ENCODE peak calls at places on chromosomes 4 and X, in six cellular contexts. W is GM12878, R is GM12892, F is HepG2, U is K562, V is H1. D is an unnamed sample.

GRCh38 chr4:146342600-146343192 is 128.4 kb downstream of the REELD1 start:
- DNase-seq in V (no peak), W (no peak), R (no peak), F (no peak), U (peak; percentile 20), D (no peak)

GRCh38 chr4:37001688-37002436 is 242.7 kb upstream of the NWD2 start:
- DNase-seq in U (peak; percentile 49), W (no peak), F (no peak), V (no peak), R (no peak), D (no peak)

GRCh38 chrX:9465380-9466114 is 689 bp downstream of the TBL1X start:
- DNase-seq in U (peak; percentile 20), V (peak; percentile 59), W (no peak), R (peak; percentile 40), F (no peak), D (peak; percentile 18)

GRCh38 chr4:13289391-13289790 is 194.7 kb downstream of the RAB28 start:
- DNase-seq in V (no peak), U (no peak), F (no peak), W (no peak), R (no peak), D (no peak)

GRCh38 chrX:135382260-135382659 is 39.5 kb upstream of the SMIM10L2A start:
- DNase-seq in F (no peak), U (no peak), R (no peak), V (no peak), W (no peak), D (no peak)

GRCh38 chr4:76993787-76994641 is 44.5 kb downstream of the SEPTIN11 start:
- DNase-seq in U (no peak), V (no peak), W (peak; percentile 73), F (no peak), R (peak; percentile 29), D (peak; percentile 27)

GRCh38 chrX:51837451-51837850 is 56.0 kb upstream of the MAGED1 start:
- DNase-seq in R (no peak), W (no peak), V (no peak), F (no peak), U (no peak), D (no peak)

GRCh38 chr4:106502106-106502699 is 133.6 kb upstream of the GIMD1 start:
- DNase-seq in W (no peak), F (peak; percentile 58), U (peak; percentile 24), R (peak; percentile 11), V (peak; percentile 80), D (peak; percentile 25)

GRCh38 chrX:40318796-40319195 is 221.0 kb upstream of the BCOR start:
- DNase-seq in R (no peak), U (no peak), W (no peak), V (no peak), F (no peak), D (no peak)

GRCh38 chrX:56813318-56813837 is 84.3 kb downstream of the NBDY start:
- DNase-seq in U (no peak), V (no peak), F (no peak), W (no peak), R (no peak), D (no peak)

GRCh38 chrX:153777261-153778090 is 3.4 kb upstream of the SRPK3 start:
- DNase-seq in V (no peak), R (no peak), F (no peak), W (no peak), U (no peak), D (no peak)

GRCh38 chrX:13742397-13743176 is 8.0 kb downstream of the OFD1 start:
- DNase-seq in W (peak; percentile 91), U (no peak), R (no peak), V (no peak), F (peak; percentile 21), D (peak; percentile 8)

GRCh38 chr4:174764105-174764729 is 64.8 kb downstream of the GLRA3 start:
- DNase-seq in F (peak; percentile 29), R (no peak), W (no peak), V (no peak), U (peak; percentile 38), D (no peak)

GRCh38 chr4:17128268-17128667 is 229.8 kb upstream of the LDB2 start:
- DNase-seq in W (no peak), R (no peak), V (no peak), F (no peak), U (no peak), D (no peak)

DNA sequence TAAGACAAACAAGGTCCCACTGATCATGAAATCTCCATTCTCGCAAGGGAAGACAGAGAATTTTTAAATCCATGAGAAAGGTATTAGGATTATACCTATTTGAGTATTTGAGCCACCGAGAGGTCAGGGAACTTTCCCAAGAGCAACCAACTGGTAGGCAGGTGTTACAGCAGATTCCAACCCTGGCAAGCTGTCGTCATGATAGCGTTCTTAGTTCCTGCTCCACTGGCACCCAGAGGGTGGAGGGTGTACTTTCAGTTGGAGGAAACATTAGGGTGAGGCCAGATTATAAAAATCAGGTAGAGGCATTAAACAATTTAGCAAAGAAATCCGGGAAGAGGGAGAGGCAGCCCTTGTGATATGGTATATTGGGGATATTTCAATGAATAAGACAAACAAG is 23.3 kb downstream of the COQ2 start:
- DNase-seq in V (no peak), F (no peak), U (no peak), R (no peak), W (no peak), D (no peak)
- TF ChIP-seq POLR2A in V (no peak), F (no peak), U (no peak), R (no peak), W (no peak), D (no peak)

GRCh38 chr4:152831416-152831815 is 51.7 kb downstream of the ARFIP1 start:
- DNase-seq in W (no peak), R (no peak), V (no peak), U (no peak), F (no peak), D (no peak)

GRCh38 chr4:152825336-152825735 is 45.6 kb downstream of the ARFIP1 start:
- DNase-seq in U (no peak), V (no peak), F (no peak), W (no peak), R (no peak), D (no peak)

GRCh38 chr4:152824561-152824960 is 44.8 kb downstream of the ARFIP1 start:
- DNase-seq in W (no peak), V (no peak), U (no peak), F (no peak), R (no peak), D (no peak)

GRCh38 chr4:152822323-152822722 is 42.6 kb downstream of the ARFIP1 start:
- DNase-seq in W (no peak), R (no peak), U (no peak), V (no peak), F (no peak), D (no peak)

GRCh38 chr4:152828122-152828521 is 48.4 kb downstream of the ARFIP1 start:
- DNase-seq in F (no peak), W (no peak), U (no peak), R (no peak), V (no peak), D (no peak)
- TF ChIP-seq TAF1 in F (no peak), W (no peak), U (no peak), R (no peak), V (no peak), D (no peak)

GRCh38 chr4:80266267-80266901 is at the start of gene FGF5:
- DNase-seq in U (peak; percentile 84), F (no peak), W (no peak), V (peak; percentile 77), R (peak; percentile 28), D (no peak)
- TF ChIP-seq POLR2A in U (peak; percentile 79), F (no peak), W (no peak), V (no peak), R (no peak), D (no peak)

GRCh38 chr4:23934915-23935314 is 45.1 kb upstream of the PPARGC1A start:
- DNase-seq in R (no peak), V (no peak), F (no peak), U (no peak), W (no peak), D (no peak)
- TF ChIP-seq TAF1 in R (no peak), V (no peak), F (no peak), U (no peak), W (no peak), D (no peak)

GRCh38 chr4:145179201-145179860 is 1.1 kb downstream of the OTUD4 start:
- DNase-seq in W (peak; percentile 65), V (peak; percentile 54), F (peak; percentile 21), R (peak; percentile 47), U (peak; percentile 78), D (no peak)
- TF ChIP-seq POLR2A in W (peak; percentile 62), V (peak; percentile 28), F (peak; percentile 50), R (peak; percentile 62), U (peak; percentile 59), D (peak; percentile 85)

GRCh38 chrX:21481761-21482160 is 107.5 kb downstream of the CNKSR2 start:
- DNase-seq in V (no peak), R (no peak), U (no peak), F (no peak), W (no peak), D (no peak)

GRCh38 chrX:21479695-21480280 is 105.6 kb downstream of the CNKSR2 start:
- DNase-seq in W (no peak), U (no peak), V (no peak), R (no peak), F (peak; percentile 48), D (no peak)
- TF ChIP-seq TAF1 in W (no peak), U (no peak), V (no peak), R (no peak), F (no peak), D (no peak)